ENCODE peak calls at places on chromosome 20, in six cellular contexts. X, U, C, Z, G and J are unnamed samples. For H3K4me1, the result is how much of the 10 kb centered on the place peaks cover.

GRCh38 chr20:6767536-6768227 is at the start of gene BMP2:
- DNase-seq in G (peak), U (peak), Z (peak), C (peak), X (no peak), J (peak)

GRCh38 chr20:43537921-43538854 is 20.6 kb upstream of the SGK2 start:
- DNase-seq in G (peak), X (peak), C (peak), U (peak), Z (peak), J (no peak)

GRCh38 chr20:3862333-3862732 is 15.7 kb downstream of the MAVS start:
- DNase-seq in Z (no peak), C (no peak), X (no peak), G (no peak), U (no peak), J (no peak)

GRCh38 chr20:17612287-17612974 is 42.6 kb downstream of the DSTN start:
- DNase-seq in Z (peak), G (peak), X (no peak), U (no peak), C (no peak), J (peak)

GRCh38 chr20:41408986-41409385 is 42.4 kb upstream of the EMILIN3 start:
- DNase-seq in C (no peak), Z (peak), G (no peak), U (no peak), X (no peak), J (no peak)

GRCh38 chr20:35171753-35172433 is at the start of gene PROCR:
- DNase-seq in X (peak), C (peak), G (peak), Z (peak), U (peak), J (peak)

GRCh38 chr20:58131111-58131510 is 97.3 kb downstream of the ANKRD60 start:
- DNase-seq in G (peak), X (no peak), Z (no peak), U (no peak), C (peak), J (no peak)

GRCh38 chr20:20476504-20476903 is 108.6 kb downstream of the INSM1 start:
- DNase-seq in C (no peak), U (no peak), Z (no peak), G (no peak), X (no peak), J (no peak)

GRCh38 chr20:22288957-22289356 is 295.4 kb downstream of the FOXA2 start:
- DNase-seq in U (no peak), G (no peak), C (no peak), Z (no peak), X (no peak), J (peak)

GRCh38 chr20:12058201-12058600 is 140.5 kb downstream of the BTBD3 start:
- DNase-seq in G (no peak), U (no peak), X (no peak), C (no peak), Z (no peak), J (no peak)

GRCh38 chr20:40502431-40502992 is 186.5 kb downstream of the MAFB start:
- DNase-seq in Z (no peak), X (no peak), C (peak), G (no peak), U (no peak), J (no peak)

GRCh38 chr20:18004389-18005031 is 35.7 kb downstream of the MGME1 start:
- DNase-seq in X (peak), U (no peak), Z (peak), G (peak), C (no peak), J (no peak)

GRCh38 chr20:51712501-51713212 is 55.5 kb downstream of the ATP9A start:
- DNase-seq in U (peak), X (no peak), C (peak), G (peak), Z (no peak), J (peak)

GRCh38 chr20:52649727-52650126 is 322.4 kb upstream of the TSHZ2 start:
- DNase-seq in X (no peak), Z (no peak), U (no peak), G (no peak), C (no peak), J (peak)

DNA sequence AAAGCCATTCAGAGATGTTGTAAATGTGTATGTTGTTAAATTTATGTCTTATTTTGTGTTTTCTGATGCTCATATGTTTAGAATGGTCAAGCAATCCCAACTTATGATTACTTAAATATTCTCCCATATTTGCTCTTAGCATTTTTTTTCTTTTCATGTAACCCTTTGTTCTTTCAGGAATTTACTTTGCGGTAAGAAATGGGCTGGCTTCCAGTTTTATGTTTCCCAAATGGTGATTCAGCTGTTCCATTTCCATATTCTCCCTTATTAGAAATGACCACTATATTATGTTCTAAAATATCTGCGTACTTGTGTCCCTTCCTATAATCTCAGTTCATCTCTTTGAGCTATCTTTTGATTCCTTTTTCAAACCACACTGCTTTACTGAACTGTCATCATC is 113.7 kb downstream of the CDH26 start:
- DNase-seq in C (no peak), G (peak), U (no peak), Z (no peak), X (no peak), J (no peak)
- H3K4me1 ChIP-seq in C (under half), G (under half), U (under half), Z (under half), X (under half), J (under half)

GRCh38 chr20:62388839-62389600 is 2.1 kb downstream of the RPS21 start:
- DNase-seq in U (no peak), C (no peak), G (no peak), Z (no peak), X (no peak), J (no peak)
- TF ChIP-seq CTCF in U (no peak), C (no peak), G (no peak), Z (no peak), X (no peak), J (peak)

GRCh38 chr20:25294459-25295385 is 46.8 kb downstream of the PYGB start:
- DNase-seq in G (peak), C (peak), X (no peak), U (peak), Z (peak), J (no peak)
- H3K27ac ChIP-seq in G (no peak), C (no peak), X (peak), U (peak), Z (peak), J (no peak)

GRCh38 chr20:36593347-36593746 is 12.2 kb upstream of the RAB5IF start:
- DNase-seq in X (no peak), G (no peak), C (no peak), Z (no peak), U (no peak), J (no peak)
- H3K4me1 ChIP-seq in X (under half), G (under half), C (under half), Z (under half), U (under half), J (under half)

GRCh38 chr20:63453029-63453523 is 19.4 kb downstream of the KCNQ2 start:
- DNase-seq in Z (no peak), G (no peak), X (no peak), U (no peak), C (no peak), J (no peak)

GRCh38 chr20:63449796-63450730 is 22.4 kb downstream of the KCNQ2 start:
- DNase-seq in X (no peak), G (no peak), U (no peak), Z (no peak), C (no peak), J (no peak)

GRCh38 chr20:63451821-63452220 is 20.6 kb downstream of the KCNQ2 start:
- DNase-seq in Z (no peak), C (no peak), U (no peak), X (no peak), G (no peak), J (no peak)

GRCh38 chr20:63454729-63455567 is 17.5 kb downstream of the KCNQ2 start:
- DNase-seq in Z (no peak), C (no peak), X (no peak), G (no peak), U (no peak), J (no peak)

GRCh38 chr20:63452341-63453028 is 20.0 kb downstream of the KCNQ2 start:
- DNase-seq in G (no peak), Z (no peak), U (no peak), X (no peak), C (no peak), J (no peak)
- TF ChIP-seq CTCF in G (no peak), Z (no peak), U (no peak), X (no peak), C (no peak), J (no peak)

DNA sequence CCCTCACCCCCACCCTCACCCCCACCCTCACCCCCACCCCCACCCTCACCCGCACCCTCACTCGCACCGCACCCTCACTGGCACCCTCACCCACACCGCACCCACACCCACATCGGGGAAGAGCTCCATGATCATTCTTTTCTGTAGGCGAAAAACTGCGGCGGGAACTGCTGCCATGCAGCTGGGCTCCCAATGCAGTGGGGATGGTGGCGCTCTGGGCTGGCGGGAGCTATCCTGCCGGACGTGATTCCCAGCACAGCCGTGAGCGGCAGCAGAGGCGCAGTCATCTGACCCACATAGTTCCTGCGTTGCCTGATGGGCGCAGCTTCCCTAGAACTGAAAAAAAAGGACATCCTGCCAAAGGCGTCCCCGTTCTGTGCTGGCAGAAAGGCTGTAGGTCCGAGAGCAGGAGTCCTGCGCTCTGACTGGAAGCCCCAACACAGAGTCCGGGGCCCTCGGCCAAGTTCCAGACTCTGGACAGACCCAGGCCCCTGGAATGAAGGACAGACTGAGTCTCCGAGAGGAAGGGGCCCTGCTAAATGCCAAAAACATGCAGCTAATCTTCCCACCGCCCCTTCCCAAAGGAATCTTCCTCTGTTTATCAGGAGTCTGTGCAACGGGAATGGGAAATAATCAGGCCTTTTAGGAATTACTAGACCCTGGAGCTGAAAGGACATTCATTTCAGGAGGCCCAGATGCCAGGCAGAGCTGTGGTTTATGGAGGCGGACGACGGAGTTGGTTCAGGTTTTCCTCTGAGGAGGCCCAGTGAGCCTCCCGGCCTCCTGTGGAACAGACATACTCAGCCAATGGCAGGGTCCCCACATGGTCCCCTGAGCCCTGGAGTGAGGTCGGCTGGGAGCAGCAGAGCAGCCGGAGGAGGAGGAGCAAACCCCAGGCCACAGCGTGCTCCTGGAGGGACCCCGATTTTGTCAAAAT is 14.1 kb upstream of the TCFL5 start:
- DNase-seq in G (peak), X (peak), U (peak), C (peak), Z (peak), J (no peak)
- H3K27ac ChIP-seq in G (peak), X (peak), U (peak), C (no peak), Z (no peak), J (no peak)

GRCh38 chr20:13356591-13356990 is 135.5 kb downstream of the ISM1 start:
- DNase-seq in Z (no peak), X (no peak), U (no peak), C (no peak), G (no peak), J (no peak)
- H3K4me1 ChIP-seq in Z (under half), X (under half), U (under half), C (under half), G (under half), J (under half)

GRCh38 chr20:23770384-23770783 is 19.6 kb upstream of the CST1 start:
- DNase-seq in C (no peak), X (no peak), U (no peak), G (no peak), Z (no peak), J (no peak)

GRCh38 chr20:23773127-23773526 is 22.4 kb upstream of the CST1 start:
- DNase-seq in U (no peak), C (no peak), Z (no peak), G (no peak), X (no peak), J (no peak)

GRCh38 chr20:23773579-23773978 is 22.8 kb upstream of the CST1 start:
- DNase-seq in X (no peak), G (no peak), Z (no peak), C (no peak), U (no peak), J (no peak)

GRCh38 chr20:23774081-23774480 is 23.3 kb upstream of the CST1 start:
- DNase-seq in U (no peak), Z (no peak), C (no peak), G (no peak), X (no peak), J (peak)

DNA sequence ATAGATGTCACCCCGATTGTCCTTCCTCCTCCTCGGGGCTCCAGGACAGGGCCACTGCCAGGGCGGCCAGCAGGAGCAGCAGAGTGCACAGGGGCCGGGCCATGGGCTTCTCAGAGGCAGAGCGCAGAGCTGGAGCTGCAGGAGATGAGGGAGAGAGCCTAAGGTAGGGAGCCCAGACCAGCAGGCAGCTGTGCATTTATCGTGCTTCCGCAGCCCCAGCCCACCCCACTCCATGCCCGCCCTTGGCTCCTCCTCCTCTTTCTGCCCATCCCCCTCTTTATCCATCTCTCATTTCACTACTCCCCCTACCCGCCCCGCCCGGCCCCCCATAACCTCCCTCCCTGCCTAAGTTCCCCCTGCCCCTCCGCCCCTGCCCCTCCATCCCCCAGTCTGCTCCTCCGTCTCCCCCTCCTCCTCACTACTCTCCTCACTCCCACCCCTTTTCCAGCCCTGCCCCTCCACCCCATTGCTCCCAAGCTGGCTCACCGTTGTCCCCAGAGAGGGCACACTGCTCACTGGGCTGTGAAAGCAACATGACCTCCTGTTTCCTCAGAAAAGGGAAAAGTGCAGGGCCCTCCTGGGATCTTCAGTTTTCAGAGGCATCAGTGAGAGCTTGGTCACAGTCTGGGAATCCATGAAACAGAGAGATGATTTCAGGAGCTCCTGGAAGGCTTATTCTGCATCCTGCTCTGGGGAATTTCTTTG is 25.5 kb upstream of the CST1 start:
- DNase-seq in X (no peak), Z (no peak), G (no peak), C (peak), U (no peak), J (no peak)
- TF ChIP-seq CTCF in X (no peak), Z (no peak), G (no peak), C (peak), U (no peak), J (no peak)